ENCODE peak calls at places on chromosomes 1 and 21, in five cellular contexts. S is SK-N-SH, K is HepG2, B is GM12878, O is K562. E is an unnamed sample.

GRCh38 chr1:207888647-207889046 is 22.3 kb downstream of the CD34 start:
- DNase-seq in S (no peak), K (no peak), B (no peak), O (no peak), E (no peak)

GRCh38 chr1:204992940-204993339 is 50.1 kb upstream of the CNTN2 start:
- DNase-seq in S (no peak), K (no peak), B (no peak), O (no peak), E (no peak)

GRCh38 chr1:93501829-93502369 is 54.0 kb downstream of the FNBP1L start:
- DNase-seq in S (no peak), K (no peak), B (no peak), O (no peak), E (no peak)

GRCh38 chr1:38474738-38475623 is 384.6 kb downstream of the RRAGC start:
- DNase-seq in S (no peak), K (no peak), B (peak; percentile 97), O (no peak), E (no peak)

GRCh38 chr1:2109581-2110021 is 59.4 kb downstream of the PRKCZ start:
- DNase-seq in S (no peak), K (no peak), B (no peak), O (no peak), E (no peak)

GRCh38 chr1:100188617-100189016 is 10.6 kb upstream of the LRRC39 start:
- DNase-seq in S (peak; percentile 45), K (no peak), B (peak; percentile 31), O (no peak), E (no peak)

GRCh38 chr1:231242516-231243198 is 1.6 kb downstream of the GNPAT start:
- DNase-seq in S (no peak), K (no peak), B (no peak), O (no peak), E (no peak)

GRCh38 chr1:202662081-202662480 is 48.2 kb downstream of the SYT2 start:
- DNase-seq in S (peak; percentile 62), K (no peak), B (no peak), O (no peak), E (no peak)

GRCh38 chr1:208668991-208669390 is 424.8 kb upstream of the PLXNA2 start:
- DNase-seq in S (no peak), K (no peak), B (no peak), O (no peak), E (no peak)

GRCh38 chr1:190373705-190374336 is 103.8 kb downstream of the BRINP3 start:
- DNase-seq in S (peak; percentile 5), K (peak; percentile 15), B (no peak), O (no peak), E (no peak)

GRCh38 chr1:207405814-207406213 is 48.3 kb upstream of the CR2 start:
- DNase-seq in S (no peak), K (no peak), B (no peak), O (no peak), E (no peak)

GRCh38 chr1:80656628-80657019 is 1144.1 kb upstream of the ADGRL2 start:
- DNase-seq in S (no peak), K (peak; percentile 16), B (no peak), O (no peak), E (peak; percentile 48)

GRCh38 chr1:207897188-207897587 is 13.7 kb downstream of the CD34 start:
- DNase-seq in S (peak; percentile 48), K (no peak), B (no peak), O (no peak), E (no peak)

GRCh38 chr1:6907676-6908434 is 122.6 kb downstream of the CAMTA1 start:
- DNase-seq in S (no peak), K (no peak), B (no peak), O (no peak), E (no peak)

GRCh38 chr1:100077525-100077924 is 55.2 kb downstream of the SASS6 start:
- DNase-seq in S (no peak), K (no peak), B (peak; percentile 72), O (no peak), E (no peak)

GRCh38 chr1:246096356-246096755 is 410.7 kb downstream of the SMYD3 start:
- DNase-seq in S (peak; percentile 34), K (no peak), B (no peak), O (no peak), E (no peak)

GRCh38 chr21:16713331-16714114 is 799.3 kb upstream of the CXADR start:
- DNase-seq in S (no peak), K (no peak), B (no peak), O (no peak), E (no peak)

GRCh38 chr1:207077470-207078377 is 10.9 kb upstream of the C4BPB start:
- DNase-seq in S (peak; percentile 59), K (peak; percentile 71), B (peak; percentile 53), O (peak; percentile 81), E (peak; percentile 62)

GRCh38 chr1:233631810-233632375 is 18.0 kb downstream of the KCNK1 start:
- DNase-seq in S (no peak), K (no peak), B (no peak), O (no peak), E (no peak)

GRCh38 chr1:67766117-67766978 is 66.9 kb downstream of the GNG12 start:
- DNase-seq in S (peak; percentile 35), K (no peak), B (no peak), O (peak; percentile 37), E (peak; percentile 53)

GRCh38 chr1:10635385-10635896 is 160.7 kb downstream of the PEX14 start:
- DNase-seq in S (peak; percentile 49), K (no peak), B (no peak), O (no peak), E (no peak)

GRCh38 chr1:2921970-2922686 is 99.1 kb upstream of the ACTRT2 start:
- DNase-seq in S (peak; percentile 63), K (no peak), B (no peak), O (peak; percentile 63), E (peak; percentile 7)

GRCh38 chr1:7549277-7549676 is 221.8 kb upstream of the VAMP3 start:
- DNase-seq in S (no peak), K (no peak), B (peak; percentile 56), O (no peak), E (peak; percentile 70)

DNA sequence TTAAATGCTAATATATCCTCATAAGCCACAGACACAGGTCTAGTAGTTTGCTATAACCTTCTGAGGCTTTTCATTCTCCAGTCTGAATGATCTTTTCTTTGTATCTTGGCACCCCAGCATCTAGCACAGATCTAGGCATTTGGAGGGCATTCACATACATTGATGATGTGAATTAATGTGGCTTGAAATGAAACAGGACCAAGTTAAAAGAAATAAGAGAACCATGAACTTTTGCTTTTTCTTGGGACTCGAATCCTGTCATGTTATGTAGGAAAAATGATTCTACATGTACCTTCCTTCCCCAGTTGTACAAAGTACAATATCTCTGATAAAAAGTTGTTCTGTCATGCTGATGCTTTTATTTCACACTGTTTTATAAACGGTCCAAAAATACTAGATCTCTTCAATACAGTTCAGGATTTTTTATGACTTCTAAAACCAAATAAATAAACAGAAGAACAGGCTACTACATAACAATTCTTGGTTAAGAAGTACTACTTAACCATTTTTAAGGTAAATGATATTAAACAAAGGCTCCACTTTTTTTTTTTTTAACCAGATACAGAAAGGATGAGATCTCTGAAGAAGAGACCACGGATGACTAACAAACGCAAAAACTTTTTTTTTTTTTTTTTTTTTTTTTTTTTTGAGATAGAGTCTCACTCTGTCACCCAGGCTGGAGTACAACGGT is 3.0 kb downstream of the SORT1 start:
- DNase-seq in S (no peak), K (no peak), B (no peak), O (no peak), E (no peak)
- TF ChIP-seq USF2 in S (no peak), K (no peak), B (no peak), O (no peak), E (no peak)

DNA sequence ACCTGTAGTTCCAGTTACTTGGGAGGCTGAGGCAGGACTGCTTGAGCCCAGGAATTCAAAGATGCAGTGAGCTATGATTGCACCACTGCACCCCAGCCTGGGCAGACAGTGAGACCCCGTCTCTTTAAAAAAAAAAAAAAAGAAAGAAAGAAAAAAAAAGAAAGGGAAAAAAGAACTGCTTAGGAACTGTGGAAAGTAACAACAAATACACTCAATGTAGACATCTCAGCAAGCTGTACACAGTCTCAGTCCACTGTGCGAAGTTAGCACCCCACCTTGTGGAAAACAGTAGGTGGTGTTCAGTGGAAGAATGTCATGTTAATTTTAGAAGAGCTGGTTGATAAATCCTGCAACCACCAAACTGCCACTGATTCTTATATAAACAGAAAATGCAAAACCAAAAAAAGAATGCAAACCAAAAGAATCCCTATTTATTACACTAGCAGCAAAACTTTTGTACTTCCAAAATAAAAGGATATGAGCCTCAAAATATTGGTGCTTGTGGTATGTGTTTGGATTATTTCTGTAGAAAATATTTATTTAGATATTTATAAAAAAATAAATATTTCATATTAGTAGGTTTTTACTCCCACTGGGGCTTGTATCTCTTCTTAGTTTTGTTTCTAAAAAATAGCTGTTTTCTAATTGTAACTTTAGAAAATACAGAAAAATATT is 31.1 kb downstream of the ALG14 start:
- DNase-seq in S (peak; percentile 69), K (peak; percentile 74), B (no peak), O (peak; percentile 19), E (peak; percentile 73)
- TF ChIP-seq REST in S (no peak), K (no peak), B (no peak), O (no peak), E (no peak)

GRCh38 chr1:58815069-58815679 is 31.3 kb upstream of the JUN start:
- DNase-seq in S (peak; percentile 33), K (peak; percentile 66), B (peak; percentile 23), O (peak; percentile 85), E (peak; percentile 94)

GRCh38 chr1:58818075-58818474 is 34.2 kb upstream of the JUN start:
- DNase-seq in S (no peak), K (no peak), B (no peak), O (no peak), E (no peak)

GRCh38 chr1:58816072-58816746 is 32.4 kb upstream of the JUN start:
- DNase-seq in S (peak; percentile 94), K (peak; percentile 63), B (peak; percentile 53), O (peak; percentile 73), E (peak; percentile 66)

GRCh38 chr1:58815680-58816071 is 31.8 kb upstream of the JUN start:
- DNase-seq in S (peak; percentile 23), K (peak; percentile 60), B (no peak), O (no peak), E (peak; percentile 41)

GRCh38 chr1:58816747-58817221 is 32.9 kb upstream of the JUN start:
- DNase-seq in S (no peak), K (no peak), B (no peak), O (no peak), E (no peak)
- TF ChIP-seq USF2 in S (no peak), K (no peak), B (no peak), O (no peak), E (no peak)

DNA sequence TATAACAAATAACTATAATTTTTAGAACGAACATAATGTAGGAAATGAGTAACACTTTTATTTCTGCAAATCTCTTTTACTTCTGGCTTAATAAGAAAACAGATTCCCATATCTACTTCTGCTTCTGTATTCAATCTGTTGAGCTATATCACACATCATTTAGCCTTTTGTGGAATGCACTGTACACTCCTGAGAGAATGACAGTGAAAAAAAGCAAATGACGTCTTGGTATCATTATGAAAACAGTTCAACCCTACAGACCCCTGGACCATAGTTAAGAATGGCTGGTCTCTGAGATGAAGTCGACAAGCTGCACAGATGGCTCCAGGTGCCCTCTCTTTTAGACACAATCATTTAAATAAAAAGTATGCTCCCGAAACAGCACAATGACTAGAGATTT is 247.0 kb downstream of the RERE start:
- DNase-seq in S (peak; percentile 27), K (no peak), B (no peak), O (no peak), E (no peak)
- TF ChIP-seq REST in S (no peak), K (no peak), B (no peak), O (no peak), E (no peak)

E was measured in A549.